ENCODE peak calls at places on chromosomes 6 and 20, in five cellular contexts. Z is tibial nerve, C is cardiac muscle cell, E is ovary, A is fibroblast of mammary gland. P is an unnamed sample.

GRCh38 chr6:130928158-130928917 is 101.1 kb downstream of the SMLR1 start:
- DNase-seq in C (no peak), A (no peak), E (no peak), Z (peak), P (no peak)

GRCh38 chr6:35051393-35051792 is 89.7 kb downstream of the TCP11 start:
- DNase-seq in Z (no peak), A (no peak), E (no peak), C (no peak), P (no peak)

GRCh38 chr6:16427124-16427523 is 188.7 kb downstream of the GMPR start:
- DNase-seq in Z (no peak), E (no peak), A (no peak), C (no peak), P (no peak)

GRCh38 chr20:13819885-13820645 is 35.2 kb downstream of the NDUFAF5 start:
- DNase-seq in A (peak), E (peak), Z (no peak), C (peak), P (peak)

GRCh38 chr20:34983089-34983820 is 27.6 kb downstream of the MYH7B start:
- DNase-seq in E (no peak), A (no peak), C (no peak), Z (no peak), P (no peak)

GRCh38 chr6:26299286-26300042 is 65.5 kb upstream of the BTN3A2 start:
- DNase-seq in C (no peak), Z (no peak), A (peak), E (no peak), P (peak)

GRCh38 chr6:11272491-11273192 is 40.2 kb upstream of the NEDD9 start:
- DNase-seq in Z (no peak), C (peak), A (no peak), E (no peak), P (no peak)

GRCh38 chr20:10635476-10636208 is 38.2 kb downstream of the JAG1 start:
- DNase-seq in Z (no peak), C (no peak), A (peak), E (no peak), P (peak)

GRCh38 chr6:157768304-157768703 is 54.7 kb upstream of the SNX9 start:
- DNase-seq in C (no peak), Z (no peak), E (no peak), A (no peak), P (no peak)

GRCh38 chr6:4889701-4890100 is 113.5 kb downstream of the CDYL start:
- DNase-seq in A (no peak), Z (no peak), E (no peak), C (no peak), P (no peak)

GRCh38 chr20:56780266-56780665 is 151.2 kb downstream of the TFAP2C start:
- DNase-seq in C (no peak), Z (no peak), E (no peak), A (no peak), P (no peak)

GRCh38 chr6:125393449-125393858 is 91.7 kb upstream of the HDDC2 start:
- DNase-seq in E (no peak), A (no peak), Z (no peak), C (peak), P (no peak)

GRCh38 chr20:3227936-3228749 is 10.8 kb downstream of the SLC4A11 start:
- DNase-seq in Z (no peak), A (no peak), C (no peak), E (no peak), P (no peak)

GRCh38 chr6:55069132-55069781 is 105.1 kb upstream of the HCRTR2 start:
- DNase-seq in C (peak), Z (peak), A (peak), E (no peak), P (peak)

GRCh38 chr6:134373966-134374365 is 56.1 kb upstream of the SGK1 start:
- DNase-seq in C (no peak), Z (no peak), A (no peak), E (no peak), P (no peak)

GRCh38 chr6:111918825-111919224 is 45.6 kb upstream of the FYN start:
- DNase-seq in A (peak), C (no peak), E (no peak), Z (no peak), P (peak)

GRCh38 chr20:4216142-4216735 is 200.9 kb upstream of the RNF24 start:
- DNase-seq in E (no peak), A (no peak), Z (no peak), C (no peak), P (no peak)

GRCh38 chr6:137637161-137637560 is 143.0 kb upstream of the OLIG3 start:
- DNase-seq in E (no peak), A (peak), C (no peak), Z (peak), P (peak)

GRCh38 chr6:146974346-146974745 is 229.9 kb upstream of the STXBP5 start:
- DNase-seq in E (no peak), C (no peak), Z (no peak), A (no peak), P (peak)

GRCh38 chr6:39082310-39082709 is 32.7 kb downstream of the SAYSD1 start:
- DNase-seq in Z (no peak), A (no peak), E (no peak), C (no peak), P (no peak)

GRCh38 chr6:129667621-129668020 is 42.4 kb downstream of the ARHGAP18 start:
- DNase-seq in C (no peak), Z (no peak), A (no peak), E (no peak), P (peak)

GRCh38 chr6:162528538-162528937 is 199.0 kb downstream of the PRKN start:
- DNase-seq in C (no peak), Z (no peak), A (no peak), E (no peak), P (no peak)

GRCh38 chr6:119129148-119129967 is 50.9 kb upstream of the FAM184A start:
- DNase-seq in E (no peak), C (peak), A (peak), Z (peak), P (peak)

GRCh38 chr20:25987073-25987927 is 290.6 kb upstream of the ZNF337 start:
- DNase-seq in A (peak), C (peak), Z (no peak), E (peak), P (peak)

GRCh38 chr6:134594881-134595280 is 277.0 kb upstream of the SGK1 start:
- DNase-seq in Z (no peak), E (no peak), C (no peak), A (no peak), P (no peak)

GRCh38 chr20:56091635-56092180 is 86.4 kb upstream of the CBLN4 start:
- DNase-seq in Z (no peak), E (no peak), A (no peak), C (no peak), P (no peak)

GRCh38 chr6:98839788-98840361 is 5.5 kb downstream of the POU3F2 start:
- DNase-seq in A (peak), C (peak), E (no peak), Z (no peak), P (peak)

GRCh38 chr6:98841589-98842488 is 7.5 kb downstream of the POU3F2 start:
- DNase-seq in Z (no peak), E (no peak), A (no peak), C (no peak), P (no peak)

GRCh38 chr6:98840385-98840784 is 6.0 kb downstream of the POU3F2 start:
- DNase-seq in E (no peak), Z (no peak), C (no peak), A (no peak), P (no peak)

GRCh38 chr6:98842489-98843180 is 8.3 kb downstream of the POU3F2 start:
- DNase-seq in C (peak), Z (no peak), E (no peak), A (no peak), P (no peak)

DNA sequence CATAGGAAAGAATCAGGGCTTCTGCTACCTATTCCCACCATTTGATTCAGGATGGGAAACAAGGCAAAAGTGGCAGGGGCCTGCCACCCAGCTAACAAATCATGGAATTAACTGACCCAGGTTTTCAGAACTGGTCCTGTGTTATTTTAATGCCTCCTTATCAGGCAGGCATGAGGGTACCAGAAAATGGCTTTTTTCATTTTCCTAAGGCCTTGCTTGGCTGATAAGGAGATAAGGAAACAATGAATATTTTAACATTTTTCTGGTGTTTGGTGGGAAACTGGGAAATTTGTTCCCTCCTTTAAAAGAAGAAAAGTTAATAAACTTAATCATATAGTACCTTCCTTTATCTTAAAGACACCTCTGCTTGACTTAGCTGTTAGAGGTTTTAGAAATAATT is 6.7 kb downstream of the POU3F2 start:
- DNase-seq in A (no peak), E (no peak), C (no peak), Z (no peak), P (no peak)
- H3K4me3 ChIP-seq in A (no peak), E (no peak), C (no peak), Z (no peak), P (no peak)

GRCh38 chr20:17287503-17287902 is 60.7 kb downstream of the PCSK2 start:
- DNase-seq in A (no peak), Z (no peak), C (no peak), E (no peak), P (no peak)
- TF ChIP-seq CTCF in A (peak), Z (no peak), C (no peak), E (no peak), P (peak)

DNA sequence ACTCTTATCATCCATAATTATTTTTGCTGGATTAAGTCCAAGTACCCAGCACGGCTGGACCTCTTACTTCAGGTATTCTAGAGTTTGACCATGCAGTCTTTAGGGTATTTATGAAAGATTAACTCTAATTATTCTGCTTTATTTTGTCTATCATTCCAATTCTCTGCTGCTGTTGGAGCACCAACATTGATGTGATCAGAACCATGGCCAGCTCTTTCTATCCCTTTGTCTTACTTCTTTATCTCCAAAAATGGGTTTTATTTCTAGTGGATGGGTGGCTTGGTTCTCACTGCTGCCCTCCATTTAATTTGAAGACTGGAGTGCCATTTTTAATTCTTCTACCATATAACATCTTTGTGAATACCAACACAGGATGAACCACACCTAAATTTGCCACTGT is 704.3 kb downstream of the FRK start:
- DNase-seq in Z (no peak), A (no peak), C (no peak), E (no peak), P (no peak)
- H3K4me3 ChIP-seq in Z (no peak), A (no peak), C (no peak), E (no peak), P (no peak)

DNA sequence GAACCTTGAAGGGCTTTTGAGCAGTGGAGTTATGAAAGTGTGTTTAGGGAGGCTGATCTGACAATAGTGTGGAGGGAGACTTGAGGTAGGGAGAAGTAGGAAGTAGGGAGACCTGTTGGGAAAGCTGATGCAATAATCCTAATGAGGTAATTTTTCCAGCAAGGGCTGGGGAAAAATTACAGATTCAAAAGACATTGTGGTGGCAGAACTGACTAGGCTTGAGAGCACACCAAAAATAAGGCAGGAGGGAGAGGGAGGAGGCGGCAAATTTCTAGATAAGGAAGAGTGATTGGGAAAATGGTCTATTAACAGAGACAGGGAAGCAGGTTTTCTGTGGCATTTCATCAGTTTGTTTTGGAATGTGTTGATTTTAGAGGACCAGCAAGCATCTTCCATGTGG is 5.5 kb downstream of the PRRT1 start:
- DNase-seq in C (no peak), A (no peak), Z (no peak), E (no peak), P (no peak)
- TF ChIP-seq CTCF in C (no peak), A (no peak), Z (no peak), E (no peak), P (no peak)

GRCh38 chr6:1575213-1576041 is 34.3 kb upstream of the FOXC1 start:
- DNase-seq in C (peak), E (peak), Z (peak), A (peak), P (peak)
- H3K4me3 ChIP-seq in C (no peak), E (no peak), Z (no peak), A (no peak), P (no peak)

DNA sequence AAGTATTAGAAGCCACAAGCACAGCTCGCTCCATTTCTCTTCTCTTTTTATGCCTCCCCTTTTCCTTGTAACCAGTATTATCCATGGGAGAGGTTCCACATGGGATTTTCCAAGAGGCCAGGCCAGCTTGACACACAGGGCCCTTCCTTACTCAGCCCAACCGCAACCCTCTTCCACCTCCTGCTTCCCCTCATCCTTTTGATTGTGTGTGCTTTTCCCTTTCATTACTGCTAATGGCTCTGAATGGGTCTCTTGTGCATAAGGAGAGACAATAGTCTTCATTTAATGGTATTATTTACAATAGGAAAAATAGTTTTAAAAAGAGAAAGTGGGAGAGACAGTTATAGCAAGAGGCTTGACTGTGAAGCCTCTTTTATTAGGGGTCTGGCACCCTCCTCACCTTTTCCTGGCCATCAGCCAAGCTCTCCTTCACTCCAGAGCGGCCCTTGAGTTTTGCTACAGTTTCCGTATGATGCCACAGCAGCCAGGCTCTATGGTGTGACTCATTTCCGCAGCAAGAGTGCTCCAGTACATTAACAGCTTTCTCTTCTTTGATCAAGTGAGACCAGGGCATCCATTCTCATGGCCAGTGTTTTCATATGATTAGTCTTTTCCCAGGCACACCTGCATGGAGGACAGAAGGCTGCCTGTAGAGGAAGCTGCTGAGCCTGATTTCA is 579.5 kb downstream of the TFAP2B start:
- DNase-seq in Z (no peak), A (no peak), C (peak), E (no peak), P (no peak)
- TF ChIP-seq CTCF in Z (no peak), A (no peak), C (no peak), E (no peak), P (no peak)

DNA sequence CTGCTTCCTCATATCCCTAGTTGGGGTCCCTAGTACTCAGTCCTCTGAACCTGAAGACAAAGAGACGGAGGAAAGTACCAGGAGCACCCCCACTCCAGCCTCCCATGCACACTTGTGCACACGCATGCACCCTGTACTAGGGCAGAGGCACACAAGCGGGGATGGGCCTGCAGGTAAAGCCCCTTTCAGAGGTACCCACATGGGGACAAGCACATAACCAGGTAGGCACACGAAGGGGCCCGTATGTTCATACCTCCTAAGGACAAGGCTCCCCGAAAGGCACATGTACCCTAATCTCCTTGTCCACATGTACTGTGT is 1.1 kb downstream of the TMEM151B start:
- DNase-seq in E (no peak), Z (no peak), A (no peak), C (no peak), P (no peak)
- H3K4me3 ChIP-seq in E (no peak), Z (no peak), A (no peak), C (no peak), P (no peak)

GRCh38 chr20:17887331-17888030 is 81.1 kb downstream of the SNX5 start:
- DNase-seq in Z (no peak), C (no peak), E (no peak), A (no peak), P (no peak)

GRCh38 chr20:17885544-17885943 is 83.0 kb downstream of the SNX5 start:
- DNase-seq in A (no peak), E (no peak), C (no peak), Z (peak), P (peak)

GRCh38 chr20:17890330-17890729 is 78.3 kb downstream of the SNX5 start:
- DNase-seq in A (no peak), C (no peak), E (no peak), Z (no peak), P (no peak)

GRCh38 chr20:17888044-17888443 is 80.5 kb downstream of the SNX5 start:
- DNase-seq in E (no peak), Z (no peak), C (no peak), A (no peak), P (no peak)

GRCh38 chr20:17889226-17889625 is 79.4 kb downstream of the SNX5 start:
- DNase-seq in E (no peak), A (peak), Z (no peak), C (no peak), P (peak)
- TF ChIP-seq CTCF in E (no peak), A (peak), Z (no peak), C (peak), P (peak)